ENCODE peak calls at places on chromosome 11, in five cellular contexts. One of them, this sample, is unnamed.

GRCh38 chr11:90204832-90205646 is 17.8 kb downstream of the CHORDC1 start:
- DNase-seq in trophoblast cell: peak
- DNase-seq in mesenchymal stem cell: peak
- DNase-seq in neuronal stem cell: peak
- DNase-seq in H1: no peak
- DNase-seq in this sample: no peak

GRCh38 chr11:125088576-125089455 is 22.6 kb downstream of the TMEM218 start:
- DNase-seq in trophoblast cell: no peak
- DNase-seq in mesenchymal stem cell: no peak
- DNase-seq in neuronal stem cell: no peak
- DNase-seq in H1: no peak
- DNase-seq in this sample: no peak

GRCh38 chr11:70541176-70541575 is 142.8 kb downstream of the CTTN start:
- DNase-seq in trophoblast cell: no peak
- DNase-seq in mesenchymal stem cell: no peak
- DNase-seq in neuronal stem cell: no peak
- DNase-seq in H1: no peak
- DNase-seq in this sample: no peak

GRCh38 chr11:23112987-23113886 is 253.0 kb upstream of the CCDC179 start:
- DNase-seq in trophoblast cell: peak
- DNase-seq in mesenchymal stem cell: peak
- DNase-seq in neuronal stem cell: peak
- DNase-seq in H1: peak
- DNase-seq in this sample: peak

GRCh38 chr11:20243974-20244373 is 83.7 kb upstream of the DBX1 start:
- DNase-seq in trophoblast cell: no peak
- DNase-seq in mesenchymal stem cell: no peak
- DNase-seq in neuronal stem cell: no peak
- DNase-seq in H1: no peak
- DNase-seq in this sample: no peak

GRCh38 chr11:112336356-112336886 is 75.8 kb upstream of the PLET1 start:
- DNase-seq in trophoblast cell: no peak
- DNase-seq in mesenchymal stem cell: no peak
- DNase-seq in neuronal stem cell: no peak
- DNase-seq in H1: no peak
- DNase-seq in this sample: no peak

GRCh38 chr11:111978028-111978771 is 41.1 kb downstream of the DIXDC1 start:
- DNase-seq in trophoblast cell: peak
- DNase-seq in mesenchymal stem cell: peak
- DNase-seq in neuronal stem cell: peak
- DNase-seq in H1: peak
- DNase-seq in this sample: peak

GRCh38 chr11:118437046-118437735 is 899 bp downstream of the KMT2A start:
- DNase-seq in trophoblast cell: peak
- DNase-seq in mesenchymal stem cell: peak
- DNase-seq in neuronal stem cell: peak
- DNase-seq in H1: peak
- DNase-seq in this sample: peak

GRCh38 chr11:1967641-1968225 is 20.6 kb downstream of the MRPL23 start:
- DNase-seq in trophoblast cell: no peak
- DNase-seq in mesenchymal stem cell: no peak
- DNase-seq in neuronal stem cell: no peak
- DNase-seq in H1: no peak
- DNase-seq in this sample: no peak

GRCh38 chr11:131672191-131672590 is 301.8 kb downstream of the NTM start:
- DNase-seq in trophoblast cell: no peak
- DNase-seq in mesenchymal stem cell: no peak
- DNase-seq in neuronal stem cell: no peak
- DNase-seq in H1: no peak
- DNase-seq in this sample: no peak

GRCh38 chr11:77407613-77408012 is 66.3 kb downstream of the PAK1 start:
- DNase-seq in trophoblast cell: no peak
- DNase-seq in mesenchymal stem cell: peak
- DNase-seq in neuronal stem cell: no peak
- DNase-seq in H1: no peak
- DNase-seq in this sample: no peak

GRCh38 chr11:32610926-32611325 is 27.3 kb downstream of the EIF3M start:
- DNase-seq in trophoblast cell: no peak
- DNase-seq in mesenchymal stem cell: no peak
- DNase-seq in neuronal stem cell: no peak
- DNase-seq in H1: no peak
- DNase-seq in this sample: no peak

GRCh38 chr11:10637629-10638028 is 55.9 kb downstream of the IRAG1 start:
- DNase-seq in trophoblast cell: no peak
- DNase-seq in mesenchymal stem cell: no peak
- DNase-seq in neuronal stem cell: no peak
- DNase-seq in H1: no peak
- DNase-seq in this sample: no peak

GRCh38 chr11:82234256-82234655 is 499.4 kb downstream of the FAM181B start:
- DNase-seq in trophoblast cell: no peak
- DNase-seq in mesenchymal stem cell: no peak
- DNase-seq in neuronal stem cell: no peak
- DNase-seq in H1: no peak
- DNase-seq in this sample: no peak

GRCh38 chr11:35735411-35735810 is 72.8 kb downstream of the TRIM44 start:
- DNase-seq in trophoblast cell: no peak
- DNase-seq in mesenchymal stem cell: no peak
- DNase-seq in neuronal stem cell: no peak
- DNase-seq in H1: no peak
- DNase-seq in this sample: no peak

GRCh38 chr11:128355558-128355957 is 231.8 kb downstream of the ETS1 start:
- DNase-seq in trophoblast cell: no peak
- DNase-seq in mesenchymal stem cell: no peak
- DNase-seq in neuronal stem cell: no peak
- DNase-seq in H1: no peak
- DNase-seq in this sample: no peak

GRCh38 chr11:122343247-122343646 is 227.2 kb upstream of the BLID start:
- DNase-seq in trophoblast cell: no peak
- DNase-seq in mesenchymal stem cell: peak
- DNase-seq in neuronal stem cell: no peak
- DNase-seq in H1: no peak
- DNase-seq in this sample: no peak

GRCh38 chr11:130103296-130103814 is 33.7 kb downstream of the APLP2 start:
- DNase-seq in trophoblast cell: no peak
- DNase-seq in mesenchymal stem cell: peak
- DNase-seq in neuronal stem cell: no peak
- DNase-seq in H1: no peak
- DNase-seq in this sample: no peak

GRCh38 chr11:68254421-68254820 is 17.4 kb downstream of the C11orf24 start:
- DNase-seq in trophoblast cell: no peak
- DNase-seq in mesenchymal stem cell: no peak
- DNase-seq in neuronal stem cell: no peak
- DNase-seq in H1: no peak
- DNase-seq in this sample: no peak

GRCh38 chr11:77823775-77824174 is 2.8 kb downstream of the AAMDC start:
- DNase-seq in trophoblast cell: no peak
- DNase-seq in mesenchymal stem cell: peak
- DNase-seq in neuronal stem cell: no peak
- DNase-seq in H1: no peak
- DNase-seq in this sample: no peak

GRCh38 chr11:114318361-114318760 is 22.2 kb downstream of the NNMT start:
- DNase-seq in trophoblast cell: no peak
- DNase-seq in mesenchymal stem cell: no peak
- DNase-seq in neuronal stem cell: no peak
- DNase-seq in H1: no peak
- DNase-seq in this sample: no peak

GRCh38 chr11:119479685-119480275 is 56.8 kb upstream of the THY1 start:
- DNase-seq in trophoblast cell: peak
- DNase-seq in mesenchymal stem cell: peak
- DNase-seq in neuronal stem cell: no peak
- DNase-seq in H1: peak
- DNase-seq in this sample: peak

GRCh38 chr11:79082280-79082679 is 358.6 kb downstream of the TENM4 start:
- DNase-seq in trophoblast cell: no peak
- DNase-seq in mesenchymal stem cell: no peak
- DNase-seq in neuronal stem cell: no peak
- DNase-seq in H1: no peak
- DNase-seq in this sample: no peak

GRCh38 chr11:28049338-28050216 is 58.4 kb downstream of the KIF18A start:
- DNase-seq in trophoblast cell: no peak
- DNase-seq in mesenchymal stem cell: peak
- DNase-seq in neuronal stem cell: no peak
- DNase-seq in H1: no peak
- DNase-seq in this sample: no peak

GRCh38 chr11:92340839-92341238 is 116.2 kb downstream of the FAT3 start:
- DNase-seq in trophoblast cell: peak
- DNase-seq in mesenchymal stem cell: no peak
- DNase-seq in neuronal stem cell: no peak
- DNase-seq in H1: peak
- DNase-seq in this sample: peak

GRCh38 chr11:1281974-1282365 is 27.5 kb downstream of the TOLLIP start:
- DNase-seq in trophoblast cell: no peak
- DNase-seq in mesenchymal stem cell: no peak
- DNase-seq in neuronal stem cell: no peak
- DNase-seq in H1: no peak
- DNase-seq in this sample: no peak

GRCh38 chr11:9625728-9626127 is 38.1 kb upstream of the SWAP70 start:
- DNase-seq in trophoblast cell: no peak
- DNase-seq in mesenchymal stem cell: no peak
- DNase-seq in neuronal stem cell: no peak
- DNase-seq in H1: no peak
- DNase-seq in this sample: no peak

GRCh38 chr11:61725632-61726280 is 26.7 kb upstream of the MYRF start:
- DNase-seq in trophoblast cell: no peak
- DNase-seq in mesenchymal stem cell: peak
- DNase-seq in neuronal stem cell: no peak
- DNase-seq in H1: no peak
- DNase-seq in this sample: no peak

GRCh38 chr11:59708537-59708936 is 5.1 kb downstream of the OR10V1 start:
- DNase-seq in trophoblast cell: no peak
- DNase-seq in mesenchymal stem cell: no peak
- DNase-seq in neuronal stem cell: no peak
- DNase-seq in H1: no peak
- DNase-seq in this sample: no peak

GRCh38 chr11:2290351-2290841 is 11.3 kb downstream of the C11orf21 start:
- DNase-seq in trophoblast cell: no peak
- DNase-seq in mesenchymal stem cell: no peak
- DNase-seq in neuronal stem cell: no peak
- DNase-seq in H1: peak
- DNase-seq in this sample: peak

GRCh38 chr11:118243993-118244762 is 8.0 kb downstream of the MPZL3 start:
- DNase-seq in trophoblast cell: no peak
- DNase-seq in mesenchymal stem cell: no peak
- DNase-seq in neuronal stem cell: no peak
- DNase-seq in H1: no peak
- DNase-seq in this sample: no peak

GRCh38 chr11:27124514-27125264 is 84.1 kb downstream of the BBOX1 start:
- DNase-seq in trophoblast cell: no peak
- DNase-seq in mesenchymal stem cell: peak
- DNase-seq in neuronal stem cell: no peak
- DNase-seq in H1: no peak
- DNase-seq in this sample: no peak

GRCh38 chr11:134401825-134402809 is 9.9 kb downstream of the B3GAT1 start:
- DNase-seq in trophoblast cell: no peak
- DNase-seq in mesenchymal stem cell: no peak
- DNase-seq in neuronal stem cell: no peak
- DNase-seq in H1: no peak
- DNase-seq in this sample: no peak

GRCh38 chr11:59614277-59615131 is 1.1 kb downstream of the OSBP start:
- DNase-seq in trophoblast cell: no peak
- DNase-seq in mesenchymal stem cell: peak
- DNase-seq in neuronal stem cell: no peak
- DNase-seq in H1: no peak
- DNase-seq in this sample: no peak

GRCh38 chr11:128553662-128554392 is 33.5 kb downstream of the ETS1 start:
- DNase-seq in trophoblast cell: no peak
- DNase-seq in mesenchymal stem cell: no peak
- DNase-seq in neuronal stem cell: no peak
- DNase-seq in H1: no peak
- DNase-seq in this sample: no peak

DNA sequence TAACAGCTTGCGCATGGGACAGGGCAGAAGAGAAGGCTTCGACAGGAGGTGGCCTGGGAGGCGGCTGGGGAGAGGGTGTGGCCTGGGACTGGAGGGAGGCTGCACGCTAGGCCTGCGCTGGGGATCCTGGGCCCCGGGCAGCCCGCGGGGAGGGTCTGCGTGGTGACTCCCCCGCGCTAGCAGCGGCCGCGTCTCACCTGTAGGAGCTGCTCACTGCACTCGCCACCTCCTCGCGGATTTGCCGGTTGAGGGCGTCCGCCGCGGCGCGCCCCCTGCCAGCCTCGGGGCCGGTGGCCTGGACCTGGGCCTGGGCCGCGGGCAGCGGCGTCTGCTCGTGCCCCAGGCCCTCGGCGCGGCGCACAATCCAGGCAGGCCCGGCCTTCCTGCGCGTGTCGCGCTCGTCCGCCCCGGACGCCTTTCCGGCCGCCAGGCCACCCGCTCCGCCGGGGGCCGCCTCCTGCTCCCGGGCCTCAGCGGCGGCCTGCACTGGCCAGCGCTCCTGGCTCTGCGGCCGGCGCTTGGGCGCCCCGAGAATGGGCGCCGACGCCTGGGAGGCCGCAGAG is 1.5 kb downstream of the MAP6 start:
- DNase-seq in trophoblast cell: no peak
- DNase-seq in mesenchymal stem cell: no peak
- DNase-seq in neuronal stem cell: peak
- DNase-seq in H1: peak
- DNase-seq in this sample: peak
- H3K9ac ChIP-seq in trophoblast cell: no peak
- H3K9ac ChIP-seq in mesenchymal stem cell: peak
- H3K9ac ChIP-seq in neuronal stem cell: peak
- H3K9ac ChIP-seq in H1: peak
- H3K9ac ChIP-seq in this sample: no peak

GRCh38 chr11:73317803-73318202 is 9.7 kb downstream of the ARHGEF17 start:
- DNase-seq in trophoblast cell: no peak
- DNase-seq in mesenchymal stem cell: peak
- DNase-seq in neuronal stem cell: no peak
- DNase-seq in H1: no peak
- DNase-seq in this sample: no peak
- H2BK12ac ChIP-seq in trophoblast cell: no peak
- H2BK12ac ChIP-seq in mesenchymal stem cell: peak
- H2BK12ac ChIP-seq in neuronal stem cell: no peak
- H2BK12ac ChIP-seq in H1: no peak
- H2BK12ac ChIP-seq in this sample: no peak

GRCh38 chr11:18329196-18329870 is 7.0 kb downstream of the GTF2H1 start:
- DNase-seq in trophoblast cell: no peak
- DNase-seq in mesenchymal stem cell: no peak
- DNase-seq in neuronal stem cell: no peak
- DNase-seq in H1: no peak
- DNase-seq in this sample: no peak
- H3K4me2 ChIP-seq in trophoblast cell: no peak
- H3K4me2 ChIP-seq in mesenchymal stem cell: no peak
- H3K4me2 ChIP-seq in neuronal stem cell: no peak
- H3K4me2 ChIP-seq in H1: no peak
- H3K4me2 ChIP-seq in this sample: no peak

DNA sequence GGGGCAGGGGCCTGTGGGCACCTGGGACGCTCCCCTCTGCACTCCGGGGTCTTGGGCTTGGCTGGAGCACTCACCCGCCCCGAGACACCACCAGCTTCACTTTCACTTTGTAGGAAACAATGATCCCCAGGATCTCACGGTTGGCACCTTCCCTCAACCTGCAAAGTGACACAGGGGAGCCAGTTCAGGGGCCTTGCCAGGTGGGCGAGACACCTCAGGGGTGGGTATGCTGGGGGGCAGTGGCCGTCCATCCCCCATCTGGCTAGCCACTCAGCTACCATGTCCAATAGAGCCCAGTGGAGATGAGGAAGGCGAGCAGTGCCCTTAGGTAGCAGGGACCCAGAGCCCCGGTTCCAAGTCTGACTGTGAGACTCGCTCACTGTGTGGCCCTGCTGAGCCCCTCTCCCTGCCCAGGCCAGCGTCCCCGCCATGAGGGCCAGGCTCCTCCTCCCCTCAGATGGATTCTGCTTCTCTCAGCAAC is 32.3 kb downstream of the TPBGL start:
- DNase-seq in trophoblast cell: no peak
- DNase-seq in mesenchymal stem cell: no peak
- DNase-seq in neuronal stem cell: no peak
- DNase-seq in H1: no peak
- DNase-seq in this sample: peak
- H3K9ac ChIP-seq in trophoblast cell: no peak
- H3K9ac ChIP-seq in mesenchymal stem cell: no peak
- H3K9ac ChIP-seq in neuronal stem cell: peak
- H3K9ac ChIP-seq in H1: no peak
- H3K9ac ChIP-seq in this sample: no peak

This sample was measured in H9.